ENCODE peak calls at places on chromosomes 2 and 18, in nine cellular contexts. B is AML-193; X is amygdala; S is T-helper 17 cell; D is GM12864; Q is stimulated activated CD8-positive, alpha-beta memory T cell treated with anti-CD3 and anti-CD28 coated beads, Interleukin-15, amount 100 ng/mL, for 4 hours; Z is GM20000; O is pancreas; T is NCI-H1694 treated with DMSO at 0.1 percent for 48 hours. P is an unnamed sample.

GRCh38 chr2:236876642-236877041 is 209.0 kb upstream of the COPS8 start:
- DNase-seq in T (no peak), B (no peak), S (no peak), Q (no peak), D (no peak), Z (no peak), X (no peak), O (no peak), P (no peak)

GRCh38 chr2:233838726-233839446 is 15.4 kb downstream of the HJURP start:
- DNase-seq in Z (no peak), S (no peak), T (no peak), D (no peak), B (no peak), Q (no peak), X (no peak), O (no peak), P (no peak)

GRCh38 chr18:45723921-45724320 is at the start of gene SLC14A1:
- DNase-seq in B (no peak), O (no peak), S (no peak), X (no peak), Z (no peak), D (no peak), Q (no peak), T (no peak), P (no peak)

GRCh38 chr2:199356412-199356811 is 101.3 kb downstream of the SATB2 start:
- DNase-seq in Q (no peak), O (no peak), S (no peak), T (no peak), Z (no peak), D (no peak), X (no peak), B (no peak), P (no peak)

GRCh38 chr2:68032702-68033101 is 30.1 kb downstream of the C1D start:
- DNase-seq in O (no peak), S (no peak), X (no peak), Q (no peak), T (no peak), B (no peak), Z (no peak), D (no peak), P (no peak)

GRCh38 chr18:12295389-12296086 is 12.5 kb upstream of the TUBB6 start:
- DNase-seq in Z (no peak), O (no peak), X (no peak), B (no peak), D (no peak), T (no peak), Q (no peak), S (no peak), P (no peak)

GRCh38 chr2:205775091-205775876 is 93.0 kb downstream of the NRP2 start:
- DNase-seq in D (no peak), Z (no peak), S (no peak), T (peak; percentile 64), X (no peak), Q (no peak), B (no peak), O (no peak), P (no peak)

GRCh38 chr2:23600336-23600735 is 215.4 kb downstream of the KLHL29 start:
- DNase-seq in X (no peak), T (peak; percentile 80), Q (no peak), B (no peak), O (no peak), D (no peak), S (no peak), Z (no peak), P (no peak)

GRCh38 chr18:2657788-2658458 is 2.4 kb downstream of the SMCHD1 start:
- DNase-seq in S (no peak), Q (no peak), T (no peak), B (peak; percentile 82), D (no peak), X (no peak), O (no peak), Z (peak; percentile 32), P (peak; percentile 59)

P was measured in T-helper 2 cell.